ENCODE peak calls at places on chromosomes 13 and 19, in six cellular contexts. F is mesendoderm, X is astrocyte, B is mesenchymal stem cell, D is fibroblast of lung, S is HepG2. J is an unnamed sample.

GRCh38 chr19:50329146-50329925 is at the start of gene KCNC3:
- DNase-seq in F (peak), S (peak), D (peak), B (peak), X (peak), J (peak)

GRCh38 chr19:45278087-45278486 is 27.0 kb downstream of the MARK4 start:
- DNase-seq in B (no peak), F (no peak), X (no peak), D (no peak), S (no peak), J (no peak)

GRCh38 chr19:19223636-19224035 is 11.9 kb downstream of the NCAN start:
- DNase-seq in B (no peak), D (no peak), S (no peak), X (no peak), F (no peak), J (no peak)

GRCh38 chr19:36837902-36838783 is at the start of gene ZNF790:
- DNase-seq in F (peak), D (peak), B (peak), X (peak), S (peak), J (peak)

GRCh38 chr13:105627270-105627669 is 908.2 kb downstream of the EFNB2 start:
- DNase-seq in D (peak), F (no peak), S (no peak), B (no peak), X (no peak), J (no peak)

GRCh38 chr13:49789961-49790360 is 2.5 kb downstream of the KPNA3 start:
- DNase-seq in X (no peak), D (no peak), B (no peak), F (no peak), S (no peak), J (no peak)

GRCh38 chr13:108897955-108898354 is 268.5 kb downstream of the MYO16 start:
- DNase-seq in F (no peak), B (no peak), D (no peak), X (no peak), S (no peak), J (peak)

GRCh38 chr19:46226438-46226973 is 3.0 kb upstream of the IGFL1 start:
- DNase-seq in S (no peak), F (no peak), D (no peak), X (no peak), B (no peak), J (no peak)

GRCh38 chr19:56393119-56394012 is at the start of gene ZNF582:
- DNase-seq in D (peak), F (peak), S (peak), B (peak), X (peak), J (peak)

GRCh38 chr19:55082023-55082851 is 6.6 kb downstream of the EPS8L1 start:
- DNase-seq in B (peak), D (peak), F (peak), X (no peak), S (no peak), J (peak)

DNA sequence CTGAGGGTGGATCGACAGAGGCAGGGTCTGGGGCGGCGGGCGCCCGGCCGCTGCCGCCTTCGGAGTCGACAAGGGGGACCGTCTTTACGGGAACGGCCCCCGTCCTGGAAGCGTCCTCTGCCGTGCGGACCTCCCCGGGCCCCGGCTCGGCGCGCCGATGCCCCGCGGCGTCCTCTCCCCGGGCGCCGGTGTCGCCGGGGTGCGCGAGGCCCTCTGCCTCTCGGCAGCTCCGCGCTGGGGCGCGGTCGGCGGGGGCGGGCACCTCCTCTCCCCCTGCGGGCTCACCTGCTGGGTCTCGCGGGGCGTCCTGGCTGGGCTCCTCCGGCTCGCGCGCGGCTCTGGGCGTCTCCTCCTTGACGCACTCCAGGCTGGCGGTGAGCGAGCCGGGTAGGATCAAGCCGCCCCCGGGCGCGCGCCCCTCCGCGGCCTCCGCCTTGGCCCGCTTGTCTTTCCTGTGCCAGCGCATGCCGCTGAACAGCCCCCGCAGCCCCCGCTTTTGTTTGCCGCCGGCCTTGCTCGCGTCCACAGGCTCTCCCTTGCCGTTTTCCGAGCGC is 1.5 kb downstream of the AMER2 start:
- DNase-seq in B (no peak), F (peak), S (no peak), X (no peak), D (no peak), J (peak)
- H3K4me3 ChIP-seq in B (peak), F (peak), S (no peak), X (no peak), D (no peak), J (peak)

GRCh38 chr13:30984620-30985019 is 52.2 kb downstream of the TEX26 start:
- DNase-seq in D (no peak), S (no peak), B (no peak), X (no peak), F (no peak), J (no peak)

GRCh38 chr13:30982506-30982905 is 50.0 kb downstream of the TEX26 start:
- DNase-seq in F (no peak), B (no peak), X (no peak), D (no peak), S (no peak), J (no peak)

GRCh38 chr13:30985637-30986205 is 53.3 kb downstream of the TEX26 start:
- DNase-seq in B (peak), S (no peak), X (peak), F (peak), D (peak), J (peak)

GRCh38 chr13:30982911-30983310 is 50.5 kb downstream of the TEX26 start:
- DNase-seq in X (no peak), F (peak), S (no peak), B (no peak), D (no peak), J (no peak)

GRCh38 chr13:30983431-30983830 is 51.0 kb downstream of the TEX26 start:
- DNase-seq in F (peak), S (no peak), B (no peak), X (no peak), D (no peak), J (no peak)
- H3K9ac ChIP-seq in F (no peak), S (no peak), B (no peak), X (no peak), D (no peak), J (no peak)

GRCh38 chr19:41324921-41325639 is 15.1 kb downstream of the CCDC97 start:
- DNase-seq in B (peak), S (peak), F (peak), X (peak), D (peak), J (peak)
- H3K4me3 ChIP-seq in B (peak), S (peak), F (no peak), X (peak), D (no peak), J (peak)

DNA sequence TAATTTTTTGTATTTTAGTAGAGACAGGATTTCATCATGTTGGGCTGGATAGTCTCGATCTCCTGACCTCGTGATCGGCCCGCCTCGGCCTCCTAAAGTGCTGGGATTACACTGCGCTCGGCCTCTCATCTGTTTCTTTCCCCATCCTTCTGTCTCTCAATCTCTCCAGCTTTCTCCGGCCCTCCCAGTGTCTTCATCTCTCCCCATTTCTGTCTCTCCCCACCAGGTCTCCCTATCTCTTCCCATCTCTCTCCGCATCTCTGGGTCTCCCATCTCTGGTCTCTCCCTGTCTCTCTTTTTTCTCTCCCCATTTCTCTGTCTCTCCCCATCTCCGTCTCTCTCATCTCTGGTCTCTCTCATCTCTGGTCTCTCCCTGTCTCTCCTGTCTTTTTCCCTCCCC is 12.2 kb upstream of the NFIX start:
- DNase-seq in X (no peak), D (no peak), F (no peak), S (no peak), B (no peak), J (no peak)
- H3K9ac ChIP-seq in X (peak), D (peak), F (no peak), S (no peak), B (peak), J (peak)

J was measured in GM23248.